ENCODE peak calls at places on chromosome 5, in ten cellular contexts. D is activated CD4-positive, alpha-beta T cell treated with anti-CD3 and anti-CD28 coated beads, Interleukin-2, amount 50 U/mL, for 4 hours; E is ovary; P is T-helper 9 cell; S is fibroblast of the aortic adventitia; Y is NCI-H2081; Q is stimulated activated naive CD8-positive, alpha-beta T cell treated with anti-CD3 and anti-CD28 coated beads, Interleukin-15, amount 100 ng/mL, for 72 hours; Z is stimulated activated CD4-positive, alpha-beta T cell treated with anti-CD3 and anti-CD28 coated beads, Interleukin-2, amount 100 ng/mL, for 48 hours; V is left kidney; G is fibroblast of mammary gland. F is an unnamed sample.

GRCh38 chr5:1551426-1551825 is 27.7 kb upstream of the LPCAT1 start:
- DNase-seq in S (no peak), Y (no peak), V (no peak), Q (no peak), P (no peak), Z (no peak), D (no peak), G (no peak), E (no peak), F (no peak)

GRCh38 chr5:140192715-140193428 is 17.9 kb downstream of the CYSTM1 start:
- DNase-seq in G (no peak), D (no peak), E (no peak), P (no peak), Z (no peak), Q (no peak), S (no peak), V (no peak), Y (no peak), F (no peak)

GRCh38 chr5:148856009-148856367 is 29.6 kb downstream of the ADRB2 start:
- DNase-seq in Y (no peak), Z (no peak), Q (no peak), V (no peak), G (no peak), S (no peak), P (no peak), D (no peak), E (no peak), F (no peak)

GRCh38 chr5:108545301-108545700 is 163.4 kb upstream of the FBXL17 start:
- DNase-seq in G (no peak), Y (no peak), S (no peak), V (no peak), D (no peak), P (no peak), Z (no peak), E (no peak), Q (no peak), F (no peak)

GRCh38 chr5:173826921-173827350 is 61.2 kb upstream of the CPEB4 start:
- DNase-seq in V (no peak), S (no peak), D (no peak), Q (no peak), G (no peak), Z (no peak), E (no peak), P (no peak), Y (no peak), F (no peak)

GRCh38 chr5:74441616-74442015 is 198.9 kb downstream of the ENC1 start:
- DNase-seq in E (no peak), Z (no peak), Y (no peak), Q (no peak), P (no peak), G (no peak), V (no peak), S (no peak), D (no peak), F (no peak)

GRCh38 chr5:68957591-68957990 is 136.2 kb upstream of the SLC30A5 start:
- DNase-seq in Q (no peak), E (no peak), V (no peak), P (no peak), S (no peak), Z (no peak), D (no peak), Y (no peak), G (no peak), F (no peak)

GRCh38 chr5:10355071-10355889 is 1.8 kb downstream of the MARCHF6 start:
- DNase-seq in E (no peak), D (no peak), V (peak; percentile 52), Z (no peak), P (no peak), Y (no peak), Q (peak; percentile 48), S (peak; percentile 57), G (peak; percentile 31), F (no peak)

GRCh38 chr5:69276422-69277174 is 41.9 kb downstream of the CDK7 start:
- DNase-seq in D (no peak), S (no peak), Q (no peak), Y (no peak), V (no peak), Z (no peak), G (peak; percentile 25), P (no peak), E (no peak), F (no peak)

GRCh38 chr5:53482717-53483638 is 2.5 kb downstream of the FST start:
- DNase-seq in G (peak; percentile 47), Q (peak; percentile 26), Z (no peak), D (no peak), V (peak; percentile 84), P (no peak), Y (no peak), E (peak; percentile 32), S (peak; percentile 52), F (peak; percentile 45)

GRCh38 chr5:170438581-170438980 is 49.4 kb upstream of the KCNMB1 start:
- DNase-seq in S (no peak), E (no peak), D (no peak), P (no peak), Q (no peak), G (no peak), V (no peak), Z (no peak), Y (no peak), F (no peak)

GRCh38 chr5:29963956-29964355 is 1229.5 kb upstream of the CDH6 start:
- DNase-seq in Y (no peak), Q (no peak), S (no peak), G (no peak), D (no peak), P (no peak), E (no peak), V (peak; percentile 53), Z (no peak), F (no peak)

GRCh38 chr5:98933446-98934072 is 4.8 kb upstream of the CHD1 start:
- DNase-seq in P (peak; percentile 2), D (no peak), G (no peak), E (no peak), Y (no peak), S (no peak), V (no peak), Q (peak; percentile 35), Z (peak; percentile 11), F (no peak)

GRCh38 chr5:90096415-90097081 is 313.0 kb downstream of the CETN3 start:
- DNase-seq in Y (no peak), S (peak; percentile 61), V (no peak), Q (no peak), P (no peak), G (peak; percentile 69), Z (no peak), D (no peak), E (no peak), F (peak; percentile 74)

GRCh38 chr5:111681791-111682190 is 75.2 kb downstream of the NREP start:
- DNase-seq in Y (no peak), V (peak; percentile 37), P (no peak), G (peak; percentile 56), Q (no peak), Z (no peak), E (no peak), S (peak; percentile 62), D (no peak), F (no peak)

GRCh38 chr5:10595678-10596309 is 31.9 kb downstream of the ANKRD33B start:
- DNase-seq in S (peak; percentile 89), G (peak; percentile 96), Q (peak; percentile 49), Y (no peak), V (peak; percentile 37), D (peak; percentile 18), P (no peak), Z (peak; percentile 46), E (peak; percentile 51), F (peak; percentile 68)

GRCh38 chr5:33297760-33298216 is 143.0 kb upstream of the TARS1 start:
- DNase-seq in S (no peak), D (no peak), Q (no peak), V (no peak), E (no peak), G (no peak), Y (no peak), Z (no peak), P (no peak), F (no peak)

GRCh38 chr5:170651902-170652301 is 131.6 kb upstream of the GABRP start:
- DNase-seq in Y (no peak), Z (no peak), P (no peak), Q (no peak), V (no peak), E (no peak), D (no peak), S (no peak), G (no peak), F (no peak)

GRCh38 chr5:165508861-165509260 is 2003.4 kb downstream of the MAT2B start:
- DNase-seq in Q (no peak), P (no peak), D (no peak), V (no peak), G (no peak), S (no peak), E (no peak), Z (no peak), Y (no peak), F (no peak)

GRCh38 chr5:119897537-119898370 is 268.4 kb downstream of the FAM170A start:
- DNase-seq in V (no peak), P (no peak), Q (no peak), Y (no peak), D (no peak), S (no peak), G (peak; percentile 2), Z (no peak), E (no peak), F (no peak)

GRCh38 chr5:92544567-92544966 is 1036.5 kb downstream of the NR2F1-AS1 start:
- DNase-seq in D (no peak), E (no peak), Q (no peak), S (peak; percentile 50), P (no peak), Z (no peak), G (peak; percentile 68), Y (no peak), V (no peak), F (no peak)

GRCh38 chr5:93805616-93806393 is 64.4 kb upstream of the POU5F2 start:
- DNase-seq in S (no peak), V (no peak), Y (no peak), Z (no peak), E (no peak), D (no peak), G (no peak), Q (no peak), P (no peak), F (no peak)

GRCh38 chr5:56493293-56493692 is 260.2 kb upstream of the ANKRD55 start:
- DNase-seq in V (no peak), Y (no peak), D (no peak), E (no peak), S (no peak), G (no peak), P (no peak), Q (no peak), Z (no peak), F (no peak)

GRCh38 chr5:175889910-175890684 is 18.7 kb downstream of the CPLX2 start:
- DNase-seq in Q (no peak), G (no peak), D (no peak), V (no peak), P (no peak), S (peak; percentile 8), Y (peak; percentile 24), E (no peak), Z (no peak), F (no peak)

GRCh38 chr5:94010814-94011213 is 269.4 kb upstream of the POU5F2 start:
- DNase-seq in S (no peak), E (no peak), D (no peak), G (peak; percentile 58), Z (no peak), P (no peak), V (no peak), Y (no peak), Q (no peak), F (no peak)

GRCh38 chr5:109759304-109759703 is 69.6 kb downstream of the MAN2A1 start:
- DNase-seq in Z (no peak), E (no peak), V (no peak), Q (no peak), P (no peak), S (peak; percentile 42), D (no peak), G (peak; percentile 52), Y (no peak), F (no peak)

GRCh38 chr5:157263586-157264090 is 2.3 kb upstream of the CYFIP2 start:
- DNase-seq in E (no peak), Z (no peak), Y (no peak), Q (no peak), S (no peak), P (no peak), G (no peak), V (no peak), D (no peak), F (no peak)

GRCh38 chr5:43422143-43422542 is 10.0 kb upstream of the CCL28 start:
- DNase-seq in E (no peak), G (peak; percentile 56), S (peak; percentile 81), Z (no peak), Q (no peak), Y (no peak), D (no peak), P (no peak), V (peak; percentile 79), F (peak; percentile 53)

F was measured in Calu3.